ENCODE peak calls at places on chromosomes 4 and X, in ten cellular contexts. L is pancreas, B is IMR-90, X is fibroblast of lung, C is left ventricle myocardium inferior, J is hepatocyte, E is PC-9, Q is uterus, Z is right lobe of liver, A is lung. I is an unnamed sample.

GRCh38 chrX:23902419-23902818 is 5.3 kb downstream of the APOO start:
- DNase-seq in L (no peak), B (peak; percentile 73), X (peak; percentile 80), C (no peak), J (peak; percentile 78), E (peak; percentile 67), Q (no peak), Z (no peak), A (no peak), I (no peak)

GRCh38 chr4:51906167-51906647 is 63.3 kb downstream of the DCUN1D4 start:
- DNase-seq in L (no peak), B (peak; percentile 47), X (no peak), C (no peak), J (peak; percentile 33), E (no peak), Q (no peak), Z (no peak), A (no peak), I (no peak)

GRCh38 chrX:149962859-149963757 is 24.8 kb upstream of the EOLA2 start:
- DNase-seq in L (no peak), B (peak; percentile 69), X (peak; percentile 70), C (no peak), J (peak; percentile 61), E (peak; percentile 55), Q (no peak), Z (peak; percentile 51), A (peak; percentile 51), I (no peak)

GRCh38 chrX:100677616-100678181 is 33.7 kb downstream of the SRPX2 start:
- DNase-seq in L (no peak), B (peak; percentile 53), X (peak; percentile 20), C (no peak), J (no peak), E (no peak), Q (no peak), Z (no peak), A (no peak), I (no peak)

GRCh38 chr4:6435010-6435409 is 37.4 kb downstream of the PPP2R2C start:
- DNase-seq in L (no peak), B (no peak), X (peak; percentile 2), C (no peak), J (no peak), E (no peak), Q (no peak), Z (no peak), A (no peak), I (no peak)

GRCh38 chrX:102154900-102155805 is 624 bp downstream of the BEX5 start:
- DNase-seq in L (peak; percentile 61), B (no peak), X (no peak), C (no peak), J (no peak), E (no peak), Q (no peak), Z (no peak), A (peak; percentile 28), I (no peak)

GRCh38 chr4:83947811-83948210 is 411.9 kb downstream of the GPAT3 start:
- DNase-seq in L (no peak), B (peak; percentile 1), X (no peak), C (no peak), J (no peak), E (no peak), Q (no peak), Z (no peak), A (no peak), I (no peak)

GRCh38 chrX:15714529-15714928 is 23.5 kb upstream of the CA5B start:
- DNase-seq in L (no peak), B (no peak), X (no peak), C (peak; percentile 34), J (no peak), E (no peak), Q (no peak), Z (no peak), A (no peak), I (no peak)

GRCh38 chr4:103451341-103451740 is 253.2 kb upstream of the CENPE start:
- DNase-seq in L (no peak), B (no peak), X (no peak), C (no peak), J (no peak), E (peak; percentile 91), Q (no peak), Z (no peak), A (no peak), I (no peak)

GRCh38 chr4:153931804-153932203 is 142.9 kb upstream of the SFRP2 start:
- DNase-seq in L (no peak), B (no peak), X (peak; percentile 31), C (no peak), J (peak; percentile 14), E (peak; percentile 34), Q (no peak), Z (no peak), A (no peak), I (no peak)

GRCh38 chr4:10088135-10089010 is 28.2 kb downstream of the WDR1 start:
- DNase-seq in L (no peak), B (no peak), X (no peak), C (no peak), J (no peak), E (no peak), Q (no peak), Z (peak; percentile 13), A (no peak), I (no peak)

GRCh38 chrX:323721-324628 is 5.4 kb upstream of the GTPBP6 start:
- DNase-seq in L (peak; percentile 62), B (peak; percentile 58), X (peak; percentile 62), C (peak; percentile 25), J (peak; percentile 88), E (peak; percentile 43), Q (no peak), Z (peak; percentile 65), A (no peak), I (no peak)

GRCh38 chr4:175705407-175705806 is 106.7 kb downstream of the GPM6A start:
- DNase-seq in L (no peak), B (no peak), X (no peak), C (no peak), J (peak; percentile 13), E (no peak), Q (no peak), Z (no peak), A (no peak), I (no peak)

GRCh38 chrX:47562615-47563243 is 1.7 kb downstream of the ARAF start:
- DNase-seq in L (no peak), B (no peak), X (no peak), C (no peak), J (no peak), E (no peak), Q (no peak), Z (no peak), A (no peak), I (no peak)

GRCh38 chr4:72629540-72629939 is 60.5 kb upstream of the ADAMTS3 start:
- DNase-seq in L (no peak), B (no peak), X (peak; percentile 3), C (no peak), J (no peak), E (no peak), Q (no peak), Z (no peak), A (no peak), I (no peak)

GRCh38 chrX:39283239-39283638 is 482.0 kb downstream of the MID1IP1 start:
- DNase-seq in L (no peak), B (no peak), X (no peak), C (no peak), J (no peak), E (no peak), Q (no peak), Z (no peak), A (no peak), I (no peak)
- H3K9me3 ChIP-seq in L (no peaks in the 10 kb centered on the region), B (peaks cover 2% of the 10 kb centered on the region), X (no peaks in the 10 kb centered on the region), C (peaks cover 33% of the 10 kb centered on the region), J (no peaks in the 10 kb centered on the region), E (no peaks in the 10 kb centered on the region), Q (no peaks in the 10 kb centered on the region), Z (no peaks in the 10 kb centered on the region), A (peaks cover 13% of the 10 kb centered on the region), I (no peaks in the 10 kb centered on the region)

GRCh38 chr4:13539721-13540445 is 4.4 kb downstream of the NKX3-2 start:
- DNase-seq in L (no peak), B (no peak), X (no peak), C (no peak), J (no peak), E (no peak), Q (no peak), Z (no peak), A (no peak), I (no peak)

GRCh38 chr4:13537832-13538177 is 6.5 kb downstream of the NKX3-2 start:
- DNase-seq in L (no peak), B (no peak), X (no peak), C (no peak), J (no peak), E (no peak), Q (no peak), Z (no peak), A (no peak), I (no peak)

GRCh38 chr4:13539047-13539720 is 5.1 kb downstream of the NKX3-2 start:
- DNase-seq in L (no peak), B (no peak), X (no peak), C (no peak), J (no peak), E (no peak), Q (no peak), Z (no peak), A (no peak), I (no peak)

GRCh38 chr4:13537011-13537831 is 7.1 kb downstream of the NKX3-2 start:
- DNase-seq in L (no peak), B (no peak), X (no peak), C (no peak), J (no peak), E (no peak), Q (no peak), Z (no peak), A (no peak), I (no peak)

GRCh38 chr4:13538427-13538973 is 5.8 kb downstream of the NKX3-2 start:
- DNase-seq in L (no peak), B (no peak), X (no peak), C (no peak), J (no peak), E (no peak), Q (no peak), Z (no peak), A (no peak), I (no peak)
- H3K9me3 ChIP-seq in L (no peaks in the 10 kb centered on the region), B (peaks cover 15% of the 10 kb centered on the region), X (no peaks in the 10 kb centered on the region), C (no peaks in the 10 kb centered on the region), J (no peaks in the 10 kb centered on the region), E (no peaks in the 10 kb centered on the region), Q (no peaks in the 10 kb centered on the region), Z (no peaks in the 10 kb centered on the region), A (peaks cover 26% of the 10 kb centered on the region), I (peaks cover 10% of the 10 kb centered on the region)

GRCh38 chr4:477686-478085 is 21.3 kb downstream of the ZNF721 start:
- DNase-seq in L (no peak), B (no peak), X (no peak), C (no peak), J (no peak), E (no peak), Q (no peak), Z (no peak), A (no peak), I (no peak)
- H3K9me3 ChIP-seq in L (no peaks in the 10 kb centered on the region), B (peaks cover 14% of the 10 kb centered on the region), X (no peaks in the 10 kb centered on the region), C (peaks cover 28% of the 10 kb centered on the region), J (peaks cover 1% of the 10 kb centered on the region), E (peaks cover 25% of the 10 kb centered on the region), Q (no peaks in the 10 kb centered on the region), Z (no peaks in the 10 kb centered on the region), A (peaks cover 6% of the 10 kb centered on the region), I (peaks cover 38% of the 10 kb centered on the region)

DNA sequence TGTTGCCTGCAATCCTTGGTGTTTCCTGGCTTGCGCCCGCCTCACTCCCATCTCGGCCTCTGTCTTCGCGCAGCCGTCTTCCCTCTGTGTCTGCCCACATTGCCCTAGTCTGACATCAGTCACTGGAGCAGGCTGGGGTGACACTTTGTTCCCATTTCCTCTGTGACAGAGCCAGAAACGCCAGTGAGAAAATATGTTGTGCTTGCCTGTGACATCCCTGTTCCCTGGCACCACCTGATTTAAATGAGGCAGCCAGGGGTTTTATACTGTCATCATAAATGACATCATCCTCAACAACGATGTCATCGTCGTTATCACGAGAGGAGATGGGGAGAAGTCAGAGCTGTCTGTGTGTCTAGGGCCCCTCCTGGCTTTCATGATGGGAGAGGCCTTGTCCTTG is 29.1 kb downstream of the ZNF185 start:
- DNase-seq in L (no peak), B (peak; percentile 10), X (no peak), C (no peak), J (no peak), E (no peak), Q (no peak), Z (no peak), A (no peak), I (no peak)
- H3K9me3 ChIP-seq in L (no peaks in the 10 kb centered on the region), B (no peaks in the 10 kb centered on the region), X (no peaks in the 10 kb centered on the region), C (no peaks in the 10 kb centered on the region), J (no peaks in the 10 kb centered on the region), E (no peaks in the 10 kb centered on the region), Q (no peaks in the 10 kb centered on the region), Z (no peaks in the 10 kb centered on the region), A (peaks cover 1% of the 10 kb centered on the region), I (no peaks in the 10 kb centered on the region)

I was measured in T-helper 17 cell.